ENCODE peak calls at places on chromosome 4, in seven cellular contexts. T is effector memory CD4-positive, alpha-beta T cell; X is CD4-positive, CD25-positive, alpha-beta regulatory T cell; C is dorsolateral prefrontal cortex; J is GM23248; P is Panc1; Q is IMR-90. M is an unnamed sample.

GRCh38 chr4:187227907-187228699 is 504.4 kb upstream of the FAT1 start:
- DNase-seq in T (no peak), X (no peak), C (no peak), J (no peak), P (no peak), Q (peak; percentile 40), M (no peak)

GRCh38 chr4:76930721-76931481 is 18.7 kb upstream of the SEPTIN11 start:
- DNase-seq in T (no peak), X (no peak), C (no peak), J (no peak), P (no peak), Q (no peak), M (no peak)

GRCh38 chr4:2798399-2799301 is 5.8 kb downstream of the SH3BP2 start:
- DNase-seq in T (no peak), X (peak; percentile 43), C (no peak), J (no peak), P (no peak), Q (no peak), M (peak; percentile 39)

GRCh38 chr4:169092889-169093522 is 83.0 kb upstream of the CBR4 start:
- DNase-seq in T (no peak), X (no peak), C (no peak), J (no peak), P (no peak), Q (no peak), M (no peak)

GRCh38 chr4:157700898-157701694 is 471.7 kb downstream of the GASK1B start:
- DNase-seq in T (no peak), X (no peak), C (no peak), J (no peak), P (no peak), Q (no peak), M (no peak)

GRCh38 chr4:125550769-125551168 is 236.0 kb downstream of the FAT4 start:
- DNase-seq in T (no peak), X (no peak), C (no peak), J (no peak), P (no peak), Q (no peak), M (no peak)

GRCh38 chr4:187929024-187929423 is 66.5 kb upstream of the ZFP42 start:
- DNase-seq in T (no peak), X (no peak), C (no peak), J (no peak), P (no peak), Q (no peak), M (no peak)

GRCh38 chr4:89099034-89099433 is 12.3 kb upstream of the TIGD2 start:
- DNase-seq in T (no peak), X (no peak), C (no peak), J (peak; percentile 39), P (no peak), Q (no peak), M (no peak)

GRCh38 chr4:1192091-1192492 is 19.7 kb upstream of the SPON2 start:
- DNase-seq in T (no peak), X (no peak), C (peak; percentile 81), J (peak; percentile 97), P (peak; percentile 52), Q (peak; percentile 99), M (peak; percentile 77)

GRCh38 chr4:172892300-172892699 is 276.3 kb upstream of the GALNT7 start:
- DNase-seq in T (no peak), X (no peak), C (no peak), J (peak; percentile 25), P (peak; percentile 15), Q (peak; percentile 3), M (no peak)

GRCh38 chr4:56804551-56804950 is 16.9 kb downstream of the SPINK2 start:
- DNase-seq in T (no peak), X (no peak), C (no peak), J (peak; percentile 30), P (no peak), Q (peak; percentile 26), M (no peak)

GRCh38 chr4:156948738-156949137 is 22.9 kb downstream of the PDGFC start:
- DNase-seq in T (no peak), X (no peak), C (no peak), J (no peak), P (no peak), Q (no peak), M (no peak)

GRCh38 chr4:1516881-1517480 is 110.7 kb upstream of the NKX1-1 start:
- DNase-seq in T (no peak), X (no peak), C (no peak), J (no peak), P (no peak), Q (no peak), M (no peak)

GRCh38 chr4:78638324-78639172 is 87.0 kb downstream of the ANXA3 start:
- DNase-seq in T (no peak), X (no peak), C (no peak), J (no peak), P (no peak), Q (no peak), M (no peak)

GRCh38 chr4:136036744-136037143 is 1495.5 kb downstream of the PCDH18 start:
- DNase-seq in T (no peak), X (no peak), C (no peak), J (no peak), P (no peak), Q (peak; percentile 63), M (no peak)

GRCh38 chr4:7698586-7698985 is 241.1 kb downstream of the AFAP1 start:
- DNase-seq in T (no peak), X (no peak), C (no peak), J (peak; percentile 49), P (no peak), Q (peak; percentile 11), M (no peak)

GRCh38 chr4:100895572-100896197 is 377.9 kb upstream of the EMCN start:
- DNase-seq in T (no peak), X (peak; percentile 46), C (no peak), J (peak; percentile 39), P (no peak), Q (no peak), M (no peak)

GRCh38 chr4:179076865-179077264 is 1634.6 kb upstream of the AGA start:
- DNase-seq in T (no peak), X (no peak), C (no peak), J (no peak), P (no peak), Q (no peak), M (no peak)

GRCh38 chr4:9898596-9899345 is 117.3 kb downstream of the DRD5 start:
- DNase-seq in T (no peak), X (no peak), C (peak; percentile 30), J (peak; percentile 39), P (peak; percentile 0), Q (peak; percentile 16), M (no peak)

DNA sequence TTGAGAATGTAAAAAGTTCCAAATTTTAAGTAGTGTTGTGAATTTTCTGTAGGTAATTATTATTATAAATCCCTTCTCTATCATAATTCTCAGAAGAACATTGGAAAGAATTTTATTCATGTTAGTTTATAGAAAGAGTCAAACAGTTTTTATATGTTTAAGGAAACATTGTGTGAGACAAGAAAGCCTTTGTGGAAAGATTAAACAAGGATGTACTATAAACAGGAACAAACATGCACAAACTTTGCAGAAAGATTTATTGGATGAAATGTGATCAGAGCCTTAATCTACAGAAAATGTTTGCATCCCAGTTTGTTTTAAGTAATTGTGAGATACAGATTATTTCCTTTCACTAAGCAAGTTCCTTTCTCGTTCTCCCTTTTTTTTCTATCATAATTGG is 129.3 kb downstream of the SLC4A4 start:
- DNase-seq in T (no peak), X (no peak), C (no peak), J (no peak), P (no peak), Q (peak; percentile 23), M (no peak)
- H3K27ac ChIP-seq in T (no peak overlapping the region), X (no peak overlapping the region), C (no peak overlapping the region), J (no peak overlapping the region), P (no peak overlapping the region), Q (peak overlapping the region; percentile 86), M (no peak overlapping the region)

DNA sequence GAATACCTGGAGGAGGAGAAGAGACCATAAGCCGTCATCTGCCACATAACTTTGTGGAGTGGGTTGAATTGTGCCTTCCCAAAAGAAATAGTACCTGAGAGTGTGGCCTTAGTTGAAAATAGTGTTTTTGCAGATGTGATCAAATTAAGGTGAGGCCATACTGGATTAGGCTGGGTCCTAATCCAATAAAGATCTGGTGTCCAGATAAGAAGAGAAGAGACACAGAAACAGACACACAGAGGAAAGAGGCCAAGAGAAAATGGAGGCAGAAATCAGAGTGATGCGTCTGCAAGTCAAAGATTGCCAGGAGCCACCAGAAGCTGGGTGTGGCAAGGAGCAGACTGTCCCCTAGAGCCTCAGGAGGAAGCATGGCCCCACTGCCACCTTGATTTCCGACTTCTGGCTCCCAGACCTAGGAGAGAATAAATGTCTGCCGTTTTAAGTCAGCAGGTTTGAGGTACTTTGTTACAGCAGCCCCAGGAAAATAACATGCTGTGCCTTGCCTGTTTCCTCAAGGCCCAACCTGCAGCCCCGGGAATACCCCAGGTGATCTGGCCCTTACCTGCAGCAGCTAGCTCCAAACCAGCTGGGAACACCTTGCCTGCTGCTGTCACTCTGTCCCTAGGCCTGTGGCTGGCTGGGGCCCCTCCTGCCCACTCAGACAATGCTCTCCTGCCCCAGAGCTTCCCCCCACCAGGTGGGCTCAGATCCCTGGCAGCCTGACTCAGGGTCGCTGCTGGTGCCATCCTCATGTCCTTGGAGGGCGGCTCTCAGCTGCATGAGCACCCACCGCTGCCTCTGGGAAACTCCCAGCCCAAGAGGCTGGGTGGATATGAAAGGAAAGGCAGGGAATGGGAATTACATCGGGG is 16.0 kb downstream of the C4orf50 start:
- DNase-seq in T (no peak), X (no peak), C (no peak), J (no peak), P (no peak), Q (no peak), M (no peak)
- H3K27ac ChIP-seq in T (no peak overlapping the region), X (no peak overlapping the region), C (no peak overlapping the region), J (no peak overlapping the region), P (no peak overlapping the region), Q (no peak overlapping the region), M (no peak overlapping the region)

GRCh38 chr4:153651961-153652784 is 31.9 kb upstream of the TLR2 start:
- DNase-seq in T (no peak), X (no peak), C (no peak), J (peak; percentile 56), P (no peak), Q (no peak), M (no peak)
- H3K27ac ChIP-seq in T (no peak overlapping the region), X (peak overlapping the region; percentile 41), C (peak overlapping the region; percentile 64), J (peak overlapping the region; percentile 29), P (no peak overlapping the region), Q (no peak overlapping the region), M (peak overlapping the region; percentile 68)

GRCh38 chr4:68871772-68872441 is 56.1 kb downstream of the UGT2B10 start:
- DNase-seq in T (no peak), X (no peak), C (no peak), J (no peak), P (no peak), Q (no peak), M (no peak)
- H3K27ac ChIP-seq in T (no peak overlapping the region), X (no peak overlapping the region), C (no peak overlapping the region), J (no peak overlapping the region), P (no peak overlapping the region), Q (no peak overlapping the region), M (no peak overlapping the region)

DNA sequence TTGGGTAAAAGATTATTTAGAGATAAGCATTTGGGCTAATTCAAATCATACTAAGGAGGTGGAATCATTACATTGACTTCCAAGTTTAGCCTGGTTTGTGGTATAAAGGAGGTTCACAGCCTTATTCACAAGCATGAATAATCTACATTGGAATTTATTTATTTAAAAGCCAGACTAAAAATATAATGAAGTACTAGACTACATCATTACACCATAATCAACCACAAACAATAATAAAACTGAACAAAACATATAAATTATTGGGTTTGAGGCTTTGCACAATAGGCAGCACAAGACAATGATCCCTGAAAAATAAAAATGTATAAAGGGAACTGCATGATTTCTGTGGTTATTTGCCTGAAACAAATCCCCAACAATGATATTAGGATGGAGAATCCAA is 314.0 kb downstream of the GBA3 start:
- DNase-seq in T (no peak), X (no peak), C (no peak), J (peak; percentile 60), P (no peak), Q (peak; percentile 10), M (no peak)
- H3K27ac ChIP-seq in T (no peak overlapping the region), X (no peak overlapping the region), C (no peak overlapping the region), J (no peak overlapping the region), P (no peak overlapping the region), Q (no peak overlapping the region), M (no peak overlapping the region)